ENCODE peak calls at places on chromosomes 16 and 17, in six cellular contexts. One of them, this sample, is unnamed.

GRCh38 chr17:68697850-68698313 is 96.7 kb upstream of the FAM20A start:
- DNase-seq in CD8-positive, alpha-beta T cell: no peak
- DNase-seq in IMR-90: peak
- DNase-seq in AG04449: no peak
- DNase-seq in B cell: no peak
- DNase-seq in AG10803: peak
- DNase-seq in this sample: no peak

GRCh38 chr17:44556854-44557606 is at the start of gene FZD2:
- DNase-seq in AG10803: peak
- DNase-seq in AG04449: peak
- DNase-seq in IMR-90: peak
- DNase-seq in B cell: peak
- DNase-seq in CD8-positive, alpha-beta T cell: peak
- DNase-seq in this sample: peak

GRCh38 chr17:74417178-74418045 is 14.5 kb upstream of the GPRC5C start:
- DNase-seq in B cell: no peak
- DNase-seq in AG10803: peak
- DNase-seq in IMR-90: no peak
- DNase-seq in AG04449: no peak
- DNase-seq in CD8-positive, alpha-beta T cell: no peak
- DNase-seq in this sample: no peak

GRCh38 chr16:72996291-72997062 is 51.5 kb downstream of the ZFHX3 start:
- DNase-seq in IMR-90: no peak
- DNase-seq in AG10803: no peak
- DNase-seq in AG04449: no peak
- DNase-seq in B cell: no peak
- DNase-seq in CD8-positive, alpha-beta T cell: no peak
- DNase-seq in this sample: no peak

GRCh38 chr16:30972872-30973271 is 12.1 kb upstream of the HSD3B7 start:
- DNase-seq in AG10803: no peak
- DNase-seq in CD8-positive, alpha-beta T cell: no peak
- DNase-seq in IMR-90: peak
- DNase-seq in AG04449: no peak
- DNase-seq in B cell: no peak
- DNase-seq in this sample: no peak

GRCh38 chr17:39756376-39757079 is 18.8 kb downstream of the GRB7 start:
- DNase-seq in IMR-90: no peak
- DNase-seq in B cell: no peak
- DNase-seq in AG04449: no peak
- DNase-seq in AG10803: no peak
- DNase-seq in CD8-positive, alpha-beta T cell: no peak
- DNase-seq in this sample: no peak

GRCh38 chr17:73698966-73699365 is 54.7 kb upstream of the SDK2 start:
- DNase-seq in IMR-90: no peak
- DNase-seq in B cell: no peak
- DNase-seq in CD8-positive, alpha-beta T cell: no peak
- DNase-seq in AG04449: no peak
- DNase-seq in AG10803: no peak
- DNase-seq in this sample: no peak

GRCh38 chr17:65902831-65903549 is 288.9 kb downstream of the CEP112 start:
- DNase-seq in AG10803: no peak
- DNase-seq in B cell: no peak
- DNase-seq in CD8-positive, alpha-beta T cell: no peak
- DNase-seq in IMR-90: no peak
- DNase-seq in AG04449: no peak
- DNase-seq in this sample: no peak

GRCh38 chr16:72236866-72237265 is 64.9 kb upstream of the PMFBP1 start:
- DNase-seq in AG10803: no peak
- DNase-seq in IMR-90: no peak
- DNase-seq in B cell: no peak
- DNase-seq in AG04449: no peak
- DNase-seq in CD8-positive, alpha-beta T cell: no peak
- DNase-seq in this sample: no peak

GRCh38 chr16:4570688-4571321 is 14.7 kb downstream of the C16orf96 start:
- DNase-seq in CD8-positive, alpha-beta T cell: no peak
- DNase-seq in B cell: no peak
- DNase-seq in AG04449: no peak
- DNase-seq in IMR-90: no peak
- DNase-seq in AG10803: no peak
- DNase-seq in this sample: no peak

GRCh38 chr17:72648702-72649101 is 443.8 kb downstream of the SLC39A11 start:
- DNase-seq in CD8-positive, alpha-beta T cell: no peak
- DNase-seq in IMR-90: no peak
- DNase-seq in AG10803: no peak
- DNase-seq in B cell: no peak
- DNase-seq in AG04449: no peak
- DNase-seq in this sample: no peak

GRCh38 chr17:49063652-49064051 is 66.5 kb downstream of the IGF2BP1 start:
- DNase-seq in CD8-positive, alpha-beta T cell: no peak
- DNase-seq in AG10803: peak
- DNase-seq in B cell: no peak
- DNase-seq in IMR-90: no peak
- DNase-seq in AG04449: no peak
- DNase-seq in this sample: no peak

GRCh38 chr17:64200080-64201042 is 62.7 kb downstream of the TEX2 start:
- DNase-seq in AG04449: no peak
- DNase-seq in IMR-90: peak
- DNase-seq in AG10803: peak
- DNase-seq in B cell: no peak
- DNase-seq in CD8-positive, alpha-beta T cell: no peak
- DNase-seq in this sample: no peak

GRCh38 chr17:32914181-32914580 is 13.8 kb upstream of the TMEM98 start:
- DNase-seq in AG04449: no peak
- DNase-seq in B cell: no peak
- DNase-seq in CD8-positive, alpha-beta T cell: no peak
- DNase-seq in AG10803: no peak
- DNase-seq in IMR-90: no peak
- DNase-seq in this sample: no peak

GRCh38 chr17:80070375-80071115 is 30.8 kb upstream of the GAA start:
- DNase-seq in IMR-90: no peak
- DNase-seq in AG10803: peak
- DNase-seq in CD8-positive, alpha-beta T cell: no peak
- DNase-seq in B cell: no peak
- DNase-seq in AG04449: no peak
- DNase-seq in this sample: no peak

GRCh38 chr17:35345926-35346771 is 27.3 kb downstream of the SLFN11 start:
- DNase-seq in IMR-90: peak
- DNase-seq in B cell: peak
- DNase-seq in AG10803: peak
- DNase-seq in AG04449: no peak
- DNase-seq in CD8-positive, alpha-beta T cell: peak
- DNase-seq in this sample: no peak

GRCh38 chr17:45747907-45748306 is 36.2 kb upstream of the CRHR1 start:
- DNase-seq in B cell: no peak
- DNase-seq in AG10803: no peak
- DNase-seq in IMR-90: no peak
- DNase-seq in CD8-positive, alpha-beta T cell: no peak
- DNase-seq in AG04449: no peak
- DNase-seq in this sample: no peak

GRCh38 chr17:53227101-53227500 is 595.6 kb upstream of the KIF2B start:
- DNase-seq in AG10803: no peak
- DNase-seq in IMR-90: no peak
- DNase-seq in CD8-positive, alpha-beta T cell: no peak
- DNase-seq in B cell: no peak
- DNase-seq in AG04449: no peak
- DNase-seq in this sample: no peak

GRCh38 chr17:57211543-57211942 is 44.8 kb upstream of the MSI2 start:
- DNase-seq in CD8-positive, alpha-beta T cell: no peak
- DNase-seq in AG04449: no peak
- DNase-seq in AG10803: no peak
- DNase-seq in B cell: no peak
- DNase-seq in IMR-90: peak
- DNase-seq in this sample: no peak

GRCh38 chr17:76204277-76204676 is 36.0 kb downstream of the RNF157 start:
- DNase-seq in B cell: no peak
- DNase-seq in CD8-positive, alpha-beta T cell: no peak
- DNase-seq in AG04449: peak
- DNase-seq in IMR-90: peak
- DNase-seq in AG10803: peak
- DNase-seq in this sample: no peak

GRCh38 chr17:74566132-74566753 is 1.1 kb downstream of the CD300H start:
- DNase-seq in AG10803: peak
- DNase-seq in AG04449: no peak
- DNase-seq in IMR-90: no peak
- DNase-seq in B cell: no peak
- DNase-seq in CD8-positive, alpha-beta T cell: no peak
- DNase-seq in this sample: peak

GRCh38 chr17:31283841-31284240 is 13.2 kb downstream of the OMG start:
- DNase-seq in AG10803: peak
- DNase-seq in CD8-positive, alpha-beta T cell: no peak
- DNase-seq in IMR-90: no peak
- DNase-seq in B cell: no peak
- DNase-seq in AG04449: no peak
- DNase-seq in this sample: no peak

GRCh38 chr17:43949777-43950176 is 4.0 kb downstream of the PYY start:
- DNase-seq in IMR-90: no peak
- DNase-seq in AG04449: no peak
- DNase-seq in CD8-positive, alpha-beta T cell: no peak
- DNase-seq in AG10803: peak
- DNase-seq in B cell: no peak
- DNase-seq in this sample: no peak

GRCh38 chr17:81333626-81334368 is 38.7 kb upstream of the SLC38A10 start:
- DNase-seq in IMR-90: no peak
- DNase-seq in B cell: no peak
- DNase-seq in CD8-positive, alpha-beta T cell: no peak
- DNase-seq in AG10803: no peak
- DNase-seq in AG04449: no peak
- DNase-seq in this sample: no peak

GRCh38 chr16:66212426-66212825 is 154.1 kb upstream of the CDH5 start:
- DNase-seq in B cell: no peak
- DNase-seq in IMR-90: no peak
- DNase-seq in AG04449: no peak
- DNase-seq in AG10803: no peak
- DNase-seq in CD8-positive, alpha-beta T cell: no peak
- DNase-seq in this sample: no peak

GRCh38 chr16:30457256-30457655 is 11.6 kb upstream of the SEPHS2 start:
- DNase-seq in IMR-90: no peak
- DNase-seq in AG10803: no peak
- DNase-seq in AG04449: no peak
- DNase-seq in CD8-positive, alpha-beta T cell: no peak
- DNase-seq in B cell: no peak
- DNase-seq in this sample: no peak

GRCh38 chr16:85363881-85364280 is 249.2 kb upstream of the GSE1 start:
- DNase-seq in CD8-positive, alpha-beta T cell: no peak
- DNase-seq in B cell: no peak
- DNase-seq in AG10803: peak
- DNase-seq in AG04449: peak
- DNase-seq in IMR-90: no peak
- DNase-seq in this sample: no peak

GRCh38 chr16:27465483-27465879 is 63.5 kb downstream of the IL21R start:
- DNase-seq in AG10803: no peak
- DNase-seq in CD8-positive, alpha-beta T cell: no peak
- DNase-seq in AG04449: no peak
- DNase-seq in B cell: no peak
- DNase-seq in IMR-90: no peak
- DNase-seq in this sample: no peak

GRCh38 chr17:50426814-50427787 is 1.1 kb downstream of the ACSF2 start:
- DNase-seq in AG10803: peak
- DNase-seq in CD8-positive, alpha-beta T cell: no peak
- DNase-seq in B cell: peak
- DNase-seq in AG04449: no peak
- DNase-seq in IMR-90: peak
- DNase-seq in this sample: no peak
- TF ChIP-seq CTCF in AG10803: peak
- TF ChIP-seq CTCF in CD8-positive, alpha-beta T cell: no peak
- TF ChIP-seq CTCF in B cell: no peak
- TF ChIP-seq CTCF in AG04449: peak
- TF ChIP-seq CTCF in IMR-90: peak
- TF ChIP-seq CTCF in this sample: peak

DNA sequence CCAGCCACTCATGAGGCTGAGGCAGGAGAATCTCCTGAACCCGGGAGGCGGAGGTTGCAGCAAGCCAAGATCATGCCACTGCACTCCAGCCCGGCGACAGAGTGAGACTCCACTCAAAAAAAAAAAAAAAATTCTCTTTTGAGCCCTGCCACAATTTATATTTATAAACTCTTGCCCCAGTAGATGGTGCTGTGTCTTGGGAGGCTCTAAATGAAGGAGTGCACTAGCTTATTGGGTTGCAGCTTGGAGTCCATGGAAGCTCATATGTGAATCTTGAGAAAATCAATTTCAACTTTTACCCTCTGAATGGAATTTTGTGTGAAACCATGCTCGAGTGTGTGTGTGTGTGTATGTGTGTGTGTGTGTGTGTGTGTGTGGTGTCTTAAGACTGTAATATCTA is 420.1 kb downstream of the HS3ST4 start:
- DNase-seq in B cell: no peak
- DNase-seq in IMR-90: no peak
- DNase-seq in CD8-positive, alpha-beta T cell: no peak
- DNase-seq in AG10803: no peak
- DNase-seq in AG04449: no peak
- DNase-seq in this sample: no peak
- TF ChIP-seq CTCF in B cell: no peak
- TF ChIP-seq CTCF in IMR-90: no peak
- TF ChIP-seq CTCF in CD8-positive, alpha-beta T cell: no peak
- TF ChIP-seq CTCF in AG10803: no peak
- TF ChIP-seq CTCF in AG04449: no peak
- TF ChIP-seq CTCF in this sample: peak

GRCh38 chr16:56401482-56401881 is 23.9 kb downstream of the AMFR start:
- DNase-seq in CD8-positive, alpha-beta T cell: no peak
- DNase-seq in B cell: peak
- DNase-seq in IMR-90: no peak
- DNase-seq in AG10803: no peak
- DNase-seq in AG04449: no peak
- DNase-seq in this sample: no peak
- TF ChIP-seq CTCF in CD8-positive, alpha-beta T cell: no peak
- TF ChIP-seq CTCF in B cell: peak
- TF ChIP-seq CTCF in IMR-90: no peak
- TF ChIP-seq CTCF in AG10803: peak
- TF ChIP-seq CTCF in AG04449: peak
- TF ChIP-seq CTCF in this sample: peak

GRCh38 chr16:907361-907760 is 63.4 kb downstream of the LMF1 start:
- DNase-seq in CD8-positive, alpha-beta T cell: no peak
- DNase-seq in AG04449: no peak
- DNase-seq in IMR-90: no peak
- DNase-seq in AG10803: no peak
- DNase-seq in B cell: no peak
- DNase-seq in this sample: no peak
- TF ChIP-seq CTCF in CD8-positive, alpha-beta T cell: no peak
- TF ChIP-seq CTCF in AG04449: no peak
- TF ChIP-seq CTCF in IMR-90: no peak
- TF ChIP-seq CTCF in AG10803: no peak
- TF ChIP-seq CTCF in B cell: no peak
- TF ChIP-seq CTCF in this sample: no peak

DNA sequence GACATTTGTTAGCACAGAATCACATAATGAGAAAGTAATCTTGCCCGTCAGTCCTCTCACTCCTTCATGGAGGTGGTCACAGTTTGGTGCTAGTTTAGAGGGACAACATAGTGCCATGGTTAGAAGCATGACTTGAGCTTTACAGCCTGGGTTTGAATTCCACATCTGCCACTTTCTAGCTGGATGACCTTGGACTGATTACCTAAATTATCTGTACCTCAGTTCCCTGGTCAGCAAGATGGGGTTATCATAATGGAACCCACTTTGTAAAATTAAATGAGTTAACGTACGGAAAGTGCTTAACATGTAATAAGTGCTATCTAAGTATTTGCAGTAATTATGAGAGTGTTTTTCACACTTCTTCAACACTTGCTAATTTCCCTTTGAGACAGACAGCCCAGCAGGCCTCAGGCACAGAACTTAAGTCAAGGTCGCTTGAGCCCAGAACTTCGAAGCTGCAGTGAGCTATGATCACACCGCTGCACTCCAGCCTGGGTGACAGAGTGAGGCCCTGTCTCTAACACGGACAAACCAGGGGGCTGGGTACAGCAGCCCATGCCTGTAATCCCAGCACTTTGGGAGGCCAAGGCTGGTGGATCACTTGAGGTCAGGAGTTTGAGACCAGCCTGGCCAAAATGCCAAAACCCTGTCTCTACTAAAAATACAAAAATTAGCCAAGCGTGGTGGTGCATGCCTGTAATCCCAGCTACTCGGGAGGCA is 7.1 kb downstream of the VWA3A start:
- DNase-seq in AG10803: no peak
- DNase-seq in AG04449: no peak
- DNase-seq in B cell: no peak
- DNase-seq in CD8-positive, alpha-beta T cell: no peak
- DNase-seq in IMR-90: no peak
- DNase-seq in this sample: no peak
- TF ChIP-seq CTCF in AG10803: no peak
- TF ChIP-seq CTCF in AG04449: no peak
- TF ChIP-seq CTCF in B cell: peak
- TF ChIP-seq CTCF in CD8-positive, alpha-beta T cell: no peak
- TF ChIP-seq CTCF in IMR-90: no peak
- TF ChIP-seq CTCF in this sample: no peak